ENCODE peak calls at places on chromosome 18, in four cellular contexts. S is HEK293T, O is HepG2, T is K562. Z is an unnamed sample.

GRCh38 chr18:61931654-61932379 is 39.0 kb upstream of the RNF152 start:
- DNase-seq in T (no peak), S (no peak), O (no peak), Z (no peak)

GRCh38 chr18:24271381-24272331 is 126.0 kb downstream of the OSBPL1A start:
- DNase-seq in T (no peak), O (peak), S (peak), Z (no peak)

GRCh38 chr18:79518683-79519128 is 123.0 kb downstream of the NFATC1 start:
- DNase-seq in O (no peak), T (no peak), S (no peak), Z (no peak)

GRCh38 chr18:58687871-58688308 is 16.6 kb downstream of the MALT1 start:
- DNase-seq in S (no peak), O (no peak), T (no peak), Z (peak)

GRCh38 chr18:73778052-73778395 is 369.6 kb downstream of the FBXO15 start:
- DNase-seq in O (no peak), S (no peak), T (no peak), Z (no peak)

GRCh38 chr18:5475252-5475651 is 68.5 kb downstream of the EPB41L3 start:
- DNase-seq in O (no peak), S (no peak), T (no peak), Z (no peak)

GRCh38 chr18:76672627-76673026 is 149.7 kb upstream of the ZNF236 start:
- DNase-seq in S (no peak), T (no peak), O (no peak), Z (no peak)

GRCh38 chr18:75360206-75360605 is 67.3 kb downstream of the SMIM21 start:
- DNase-seq in T (no peak), S (no peak), O (no peak), Z (no peak)

GRCh38 chr18:45169610-45170009 is 445.7 kb upstream of the SLC14A2 start:
- DNase-seq in O (no peak), S (no peak), T (no peak), Z (no peak)

GRCh38 chr18:13710460-13710859 is 15.9 kb downstream of the FAM210A start:
- DNase-seq in T (no peak), S (no peak), O (no peak), Z (no peak)

GRCh38 chr18:8515142-8515865 is 93.9 kb upstream of the RAB12 start:
- DNase-seq in O (no peak), S (no peak), T (no peak), Z (no peak)

GRCh38 chr18:9696112-9696511 is 12.0 kb upstream of the RAB31 start:
- DNase-seq in S (no peak), O (no peak), T (no peak), Z (no peak)

GRCh38 chr18:46035701-46036680 is 36.1 kb downstream of the PSTPIP2 start:
- DNase-seq in S (no peak), O (no peak), T (no peak), Z (no peak)

DNA sequence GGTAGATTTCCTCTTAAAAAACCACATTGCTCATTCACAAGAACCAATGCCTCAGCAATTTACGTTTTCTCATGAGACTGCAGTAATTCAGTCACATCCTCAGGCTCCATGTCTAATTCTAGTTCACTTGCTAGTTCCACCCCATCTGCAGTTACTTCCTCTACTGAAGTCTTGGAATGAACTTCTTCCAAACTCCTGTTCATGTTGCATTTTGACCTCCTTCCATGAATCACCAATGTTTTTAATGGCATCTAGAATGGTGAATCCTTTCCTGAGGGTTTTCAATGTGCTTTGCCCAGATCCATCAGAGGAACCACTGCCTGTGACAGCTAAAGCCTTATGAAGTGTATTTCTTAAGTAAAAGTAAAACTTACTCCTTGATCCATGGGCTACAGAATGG is 35.9 kb downstream of the PRELID3A start:
- DNase-seq in S (no peak), O (no peak), T (no peak), Z (no peak)
- TF ChIP-seq TARDBP in S (no peak), O (no peak), T (no peak), Z (no peak)

GRCh38 chr18:62938451-62938850 is 223.1 kb downstream of the PHLPP1 start:
- DNase-seq in S (no peak), O (no peak), T (no peak), Z (no peak)

GRCh38 chr18:62939433-62939832 is 224.1 kb downstream of the PHLPP1 start:
- DNase-seq in O (no peak), S (no peak), T (no peak), Z (no peak)

GRCh38 chr18:62935994-62936393 is 220.7 kb downstream of the PHLPP1 start:
- DNase-seq in S (no peak), O (no peak), T (no peak), Z (no peak)

GRCh38 chr18:62938006-62938405 is 222.7 kb downstream of the PHLPP1 start:
- DNase-seq in O (no peak), S (no peak), T (no peak), Z (no peak)

DNA sequence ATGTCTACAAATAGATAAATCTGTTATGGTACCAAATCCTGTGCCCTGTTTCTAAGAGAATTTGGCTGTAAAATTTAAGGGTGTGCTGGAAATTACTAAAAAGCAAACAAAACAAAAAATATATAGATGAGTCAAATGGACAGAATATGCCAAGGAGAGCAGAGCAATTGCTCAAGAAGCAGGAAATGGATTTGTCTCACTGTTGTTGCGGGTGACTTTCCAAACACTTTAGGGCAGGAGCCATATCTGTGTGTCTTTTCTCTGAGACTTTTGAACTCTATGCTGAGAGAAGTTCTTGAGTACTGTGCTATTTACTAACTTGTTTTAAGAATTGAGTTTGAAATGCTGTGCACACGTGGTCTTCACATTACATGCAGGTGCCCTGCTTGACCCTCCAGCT is 221.7 kb downstream of the PHLPP1 start:
- DNase-seq in S (no peak), T (no peak), O (no peak), Z (no peak)
- TF ChIP-seq TARDBP in S (no peak), T (no peak), O (no peak), Z (no peak)

DNA sequence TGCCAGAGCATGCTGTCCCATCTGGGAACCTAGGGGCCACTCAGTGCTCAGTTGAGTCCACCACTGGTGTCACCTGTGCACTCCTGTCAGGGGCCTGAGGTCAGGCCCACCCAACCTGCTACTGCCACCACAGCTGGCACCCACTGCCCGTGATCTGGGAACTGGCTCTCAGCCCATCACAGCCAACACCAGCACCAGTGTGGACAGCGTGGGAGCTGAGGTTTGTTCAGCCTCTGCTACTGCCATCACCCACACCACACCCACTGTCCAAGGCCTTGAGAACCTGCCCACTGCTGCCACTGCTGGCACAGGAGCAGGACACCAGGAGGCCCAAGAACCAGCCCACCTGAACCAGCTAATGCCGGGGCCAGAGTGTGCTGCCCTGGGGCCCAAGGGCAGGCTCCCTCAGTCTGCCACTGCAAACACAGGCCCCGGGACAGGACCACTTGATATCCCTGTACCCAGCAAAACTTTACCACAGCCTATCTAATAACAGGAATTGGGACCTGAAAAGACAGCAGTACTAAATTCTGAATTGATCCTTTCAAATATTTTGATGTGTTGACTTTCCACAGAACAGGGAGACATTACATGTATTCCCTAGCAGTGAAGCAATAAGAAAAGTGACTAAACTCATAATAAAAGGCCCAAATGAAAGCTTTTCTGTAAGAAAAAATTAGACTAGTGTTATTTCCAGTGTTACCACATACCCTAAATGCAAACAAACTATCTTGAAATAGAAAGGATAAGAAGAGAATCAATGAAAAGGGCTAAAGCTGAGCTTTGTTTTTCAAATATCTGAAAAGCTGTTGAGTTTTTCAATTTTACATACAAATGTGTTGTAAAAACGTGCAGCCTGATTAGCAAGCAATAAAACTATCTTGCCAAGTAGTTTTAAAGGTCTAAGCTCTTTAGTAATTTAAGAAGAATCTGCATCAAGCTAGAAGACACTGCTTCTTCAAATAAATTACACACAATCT is 640.7 kb downstream of the METTL4 start:
- DNase-seq in S (no peak), T (no peak), O (no peak), Z (no peak)
- TF ChIP-seq TARDBP in S (no peak), T (no peak), O (no peak), Z (no peak)

GRCh38 chr18:39053569-39053968 is 1488.0 kb upstream of the CELF4 start:
- DNase-seq in S (no peak), T (no peak), O (no peak), Z (no peak)
- TF ChIP-seq TARDBP in S (no peak), T (no peak), O (no peak), Z (no peak)

GRCh38 chr18:34659579-34660517 is 50.2 kb upstream of the DTNA start:
- DNase-seq in T (no peak), O (peak), S (peak), Z (no peak)
- TF ChIP-seq TARDBP in T (no peak), O (no peak), S (no peak), Z (no peak)

GRCh38 chr18:49459404-49460171 is 857 bp downstream of the DYM start:
- DNase-seq in O (no peak), S (no peak), T (peak), Z (no peak)
- TF ChIP-seq TARDBP in O (no peak), S (no peak), T (no peak), Z (no peak)

GRCh38 chr18:32362484-32362883 is 108.2 kb downstream of the GAREM1 start:
- DNase-seq in S (no peak), O (no peak), T (no peak), Z (no peak)

GRCh38 chr18:32355896-32356295 is 114.8 kb downstream of the GAREM1 start:
- DNase-seq in O (no peak), T (no peak), S (no peak), Z (no peak)

GRCh38 chr18:32358529-32358928 is 112.2 kb downstream of the GAREM1 start:
- DNase-seq in O (no peak), T (no peak), S (no peak), Z (no peak)

GRCh38 chr18:32360682-32361345 is 109.9 kb downstream of the GAREM1 start:
- DNase-seq in O (no peak), T (no peak), S (no peak), Z (no peak)

DNA sequence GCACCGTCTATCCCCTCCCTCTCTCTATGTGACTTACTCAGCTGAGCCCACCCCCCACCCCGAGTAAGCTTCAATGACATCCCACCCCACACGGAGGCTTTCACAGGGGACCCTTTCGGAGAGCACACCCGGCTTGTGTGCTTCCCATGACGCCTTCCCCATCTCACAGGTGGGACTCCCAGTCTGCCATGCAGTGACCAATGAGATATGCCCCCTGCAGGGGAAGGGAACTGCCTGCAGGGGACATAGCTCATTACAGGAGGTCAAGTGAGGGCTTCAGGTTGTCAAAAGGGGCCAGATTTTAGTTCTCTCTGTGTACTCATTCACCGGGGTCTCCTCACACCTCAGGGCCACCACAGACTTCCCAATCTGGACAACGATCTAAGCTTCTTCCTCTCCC is 112.6 kb downstream of the GAREM1 start:
- DNase-seq in O (no peak), S (no peak), T (no peak), Z (no peak)
- TF ChIP-seq TARDBP in O (no peak), S (no peak), T (no peak), Z (no peak)

GRCh38 chr18:28960146-28960545 is 783.2 kb upstream of the CDH2 start:
- DNase-seq in T (no peak), O (no peak), S (no peak), Z (no peak)
- TF ChIP-seq TARDBP in T (no peak), O (no peak), S (no peak), Z (no peak)